ENCODE peak calls at places on chromosomes 3 and 15, in four cellular contexts. I, K, M and G are unnamed samples.

GRCh38 chr3:126528800-126529541 is 5.0 kb downstream of the CHST13 start:
- DNase-seq in I (no peak), M (peak), K (peak), G (peak)

GRCh38 chr3:181484026-181484425 is 227.7 kb upstream of the SOX2 start:
- DNase-seq in M (no peak), I (no peak), K (no peak), G (no peak)

GRCh38 chr3:16048435-16049318 is 125.8 kb upstream of the GALNT15 start:
- DNase-seq in M (no peak), K (peak), I (peak), G (peak)

GRCh38 chr15:40320931-40321371 is 2.5 kb upstream of the INAFM2 start:
- DNase-seq in M (no peak), I (peak), K (peak), G (peak)

GRCh38 chr15:28944696-28945300 is 59.0 kb downstream of the APBA2 start:
- DNase-seq in M (no peak), K (no peak), I (no peak), G (peak)

GRCh38 chr3:11642455-11643162 is 1.1 kb downstream of the VGLL4 start:
- DNase-seq in I (peak), K (peak), M (peak), G (peak)

GRCh38 chr15:77440378-77440999 is 19.8 kb downstream of the HMG20A start:
- DNase-seq in M (no peak), I (peak), K (no peak), G (no peak)

GRCh38 chr3:21795863-21796392 is 44.9 kb upstream of the ZNF385D start:
- DNase-seq in I (no peak), K (no peak), M (no peak), G (no peak)

GRCh38 chr3:102480139-102480538 is 45.3 kb downstream of the ZPLD1 start:
- DNase-seq in I (no peak), K (no peak), M (no peak), G (no peak)
- H3K4me3 ChIP-seq in I (no peak), K (no peak), M (no peak), G (no peak)

GRCh38 chr15:90599639-90600038 is 69.9 kb downstream of the CRTC3 start:
- DNase-seq in I (no peak), K (no peak), M (no peak), G (no peak)

GRCh38 chr15:90607361-90607760 is 77.6 kb downstream of the CRTC3 start:
- DNase-seq in M (no peak), I (no peak), K (no peak), G (no peak)

GRCh38 chr15:90606641-90607040 is 76.9 kb downstream of the CRTC3 start:
- DNase-seq in K (no peak), I (no peak), M (no peak), G (no peak)

GRCh38 chr15:90600954-90601353 is 71.2 kb downstream of the CRTC3 start:
- DNase-seq in M (no peak), I (no peak), K (no peak), G (no peak)

DNA sequence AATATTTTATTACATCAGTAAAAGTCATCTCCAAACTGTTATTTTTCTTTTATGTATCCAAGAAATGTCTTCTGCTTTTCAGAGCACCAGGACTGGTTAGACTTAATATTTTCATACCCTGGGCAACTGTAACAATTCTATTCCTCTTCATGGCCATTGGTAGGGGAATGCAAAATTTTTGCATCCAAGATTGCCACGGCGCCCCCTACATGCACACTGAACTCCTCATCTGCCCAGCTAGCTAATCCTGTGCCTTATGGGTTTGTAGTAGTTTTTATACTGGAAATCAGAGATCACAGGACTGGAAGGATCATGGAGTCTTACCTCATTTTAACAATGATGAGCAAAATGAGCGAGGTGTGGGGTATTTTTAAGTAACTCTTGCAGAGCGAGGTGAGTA is 74.2 kb downstream of the CRTC3 start:
- DNase-seq in I (no peak), M (no peak), K (no peak), G (no peak)
- TF ChIP-seq CTCF in I (peak), M (peak), K (peak), G (no peak)

DNA sequence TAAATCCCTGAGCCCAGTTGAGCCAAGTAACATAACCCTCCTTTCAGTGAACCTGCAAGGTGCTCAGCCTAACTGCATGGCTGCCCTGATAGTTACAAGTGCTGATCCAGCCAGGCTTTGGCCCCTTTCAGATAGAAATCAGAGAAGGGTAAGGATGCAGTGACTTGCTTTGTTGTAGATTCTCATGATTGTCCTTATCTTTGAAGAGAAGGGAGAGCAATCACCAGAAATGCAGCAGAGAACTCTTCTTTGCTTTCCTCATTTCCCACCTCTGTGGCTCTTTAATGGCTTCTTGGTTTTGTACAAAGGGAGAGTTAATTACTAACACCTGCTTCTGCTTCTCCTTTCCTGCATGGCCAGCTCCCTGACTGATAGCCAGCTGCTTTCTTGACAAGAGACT is 271.4 kb upstream of the NR2E3 start:
- DNase-seq in K (no peak), I (no peak), M (no peak), G (no peak)
- H3K4me3 ChIP-seq in K (no peak), I (no peak), M (no peak), G (no peak)

DNA sequence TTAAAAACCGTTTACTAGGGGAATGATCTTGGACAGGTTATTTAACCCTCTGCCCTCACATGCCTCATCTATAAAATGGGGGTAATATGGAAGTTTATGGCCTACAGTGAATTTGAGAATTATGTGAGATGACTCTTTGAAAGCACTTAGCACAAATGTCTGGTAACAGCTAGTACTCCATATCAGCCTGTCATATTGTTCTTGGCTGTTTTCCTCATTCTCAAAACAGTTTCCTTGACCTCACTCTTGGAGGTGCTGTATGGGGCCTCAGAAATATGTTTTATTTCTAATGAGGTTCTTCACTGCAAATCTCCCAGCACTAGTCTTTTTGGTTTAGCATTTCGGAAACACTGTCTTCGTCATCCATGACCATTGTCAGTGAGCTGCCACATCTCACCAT is 398.2 kb downstream of the FEZF2 start:
- DNase-seq in M (no peak), K (no peak), I (peak), G (no peak)
- TF ChIP-seq CTCF in M (no peak), K (no peak), I (no peak), G (no peak)

GRCh38 chr3:52246728-52247454 is 1.3 kb downstream of the PPM1M start:
- DNase-seq in K (no peak), I (no peak), M (no peak), G (no peak)
- H3K4me3 ChIP-seq in K (no peak), I (peak), M (peak), G (no peak)

GRCh38 chr3:195770081-195770840 is 41.5 kb downstream of the MUC4 start:
- DNase-seq in M (no peak), K (no peak), I (no peak), G (no peak)

GRCh38 chr3:195771651-195772300 is 40.0 kb downstream of the MUC4 start:
- DNase-seq in K (no peak), I (no peak), M (no peak), G (no peak)

GRCh38 chr3:195777975-195778374 is 33.8 kb downstream of the MUC4 start:
- DNase-seq in M (no peak), I (no peak), K (no peak), G (no peak)

GRCh38 chr3:195773956-195774537 is 37.7 kb downstream of the MUC4 start:
- DNase-seq in I (no peak), M (no peak), K (no peak), G (no peak)

DNA sequence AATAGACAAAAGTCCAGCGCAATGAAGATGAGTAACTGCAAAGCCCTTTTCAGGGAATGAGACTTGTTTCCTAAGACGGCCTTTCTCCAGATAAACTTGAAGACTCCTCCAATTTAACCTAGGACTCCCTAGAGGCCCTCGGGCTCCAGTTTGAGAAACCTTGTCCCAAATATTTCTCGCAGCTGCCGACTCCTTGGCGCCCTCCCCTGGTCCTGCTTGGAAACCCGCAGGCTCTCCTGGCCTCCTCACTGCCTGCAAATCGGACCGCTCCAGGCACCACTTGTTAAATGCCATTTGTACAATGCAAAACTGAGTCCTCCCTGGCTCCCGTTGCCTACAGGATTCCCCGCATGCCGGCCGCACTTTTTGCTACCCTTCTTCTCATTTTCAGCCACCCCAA is 36.8 kb downstream of the MUC4 start:
- DNase-seq in I (no peak), M (peak), K (peak), G (no peak)
- TF ChIP-seq CTCF in I (peak), M (peak), K (peak), G (peak)

GRCh38 chr15:65369651-65370050 is 8.2 kb downstream of the IGDCC3 start:
- DNase-seq in M (no peak), I (no peak), K (no peak), G (no peak)
- H3K4me3 ChIP-seq in M (no peak), I (no peak), K (no peak), G (no peak)

DNA sequence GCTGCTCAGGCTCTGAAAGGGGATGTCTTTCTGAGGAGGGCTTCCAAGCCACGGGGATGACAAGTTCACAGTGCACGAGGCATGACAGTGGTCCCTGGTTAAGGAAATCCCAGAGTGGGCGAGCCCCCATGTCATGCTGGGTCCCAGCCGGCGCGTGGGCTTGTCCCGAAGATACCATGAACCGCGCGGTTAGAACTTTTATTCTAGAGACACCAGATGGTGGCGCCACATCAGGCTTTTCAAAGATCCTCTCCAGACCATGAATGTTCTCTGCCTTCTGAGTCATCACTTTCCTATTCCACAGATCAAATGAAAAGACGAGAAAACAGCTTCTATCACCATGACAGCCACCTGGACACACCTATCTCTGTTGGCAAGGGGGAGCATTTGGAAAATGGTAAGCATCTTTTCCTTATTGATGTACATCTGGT is 227.8 kb upstream of the LYSMD4 start:
- DNase-seq in I (no peak), K (peak), M (no peak), G (no peak)
- TF ChIP-seq CTCF in I (no peak), K (peak), M (peak), G (peak)